ENCODE peak calls at places on chromosome 3, in seven cellular contexts. V, Y, S, K, T, J and R are unnamed samples.

GRCh38 chr3:139772539-139773500 is 95.0 kb upstream of the NMNAT3 start:
- DNase-seq in K (no peak), T (no peak), J (peak; percentile 2), Y (no peak), S (no peak), V (no peak), R (no peak)

GRCh38 chr3:125003369-125003853 is 52.4 kb downstream of the HEG1 start:
- DNase-seq in J (no peak), K (no peak), V (no peak), T (peak; percentile 63), S (no peak), Y (no peak), R (peak; percentile 40)

GRCh38 chr3:41961061-41961749 is 698 bp downstream of the ULK4 start:
- DNase-seq in V (peak; percentile 69), Y (peak; percentile 49), T (peak; percentile 47), K (peak; percentile 7), J (no peak), S (peak; percentile 76), R (peak; percentile 80)

GRCh38 chr3:105785790-105786189 is 83.0 kb downstream of the CBLB start:
- DNase-seq in V (no peak), S (no peak), T (no peak), J (no peak), Y (no peak), K (no peak), R (no peak)

GRCh38 chr3:38122712-38123290 is 14.1 kb downstream of the ACAA1 start:
- DNase-seq in K (no peak), Y (no peak), S (no peak), J (no peak), T (no peak), V (no peak), R (no peak)

GRCh38 chr3:23480324-23480704 is 277.2 kb downstream of the UBE2E2 start:
- DNase-seq in K (no peak), Y (no peak), V (no peak), S (no peak), J (no peak), T (no peak), R (no peak)

GRCh38 chr3:87501076-87501475 is 224.7 kb upstream of the POU1F1 start:
- DNase-seq in S (no peak), T (no peak), J (no peak), K (no peak), Y (no peak), V (no peak), R (no peak)

GRCh38 chr3:144456041-144456440 is 484.4 kb downstream of the DIPK2A start:
- DNase-seq in V (no peak), J (no peak), S (no peak), K (no peak), T (no peak), Y (no peak), R (no peak)

GRCh38 chr3:103052236-103052830 is 617.5 kb downstream of the ZPLD1 start:
- DNase-seq in V (peak; percentile 79), S (peak; percentile 64), T (no peak), K (no peak), J (no peak), Y (peak; percentile 47), R (no peak)

GRCh38 chr3:49454457-49454856 is 15.6 kb upstream of the DAG1 start:
- DNase-seq in V (no peak), K (no peak), J (no peak), Y (no peak), T (peak; percentile 75), S (no peak), R (peak; percentile 29)

GRCh38 chr3:46466273-46466672 is 1.6 kb upstream of the LTF start:
- DNase-seq in V (no peak), J (no peak), Y (peak; percentile 38), T (no peak), K (no peak), S (no peak), R (no peak)

GRCh38 chr3:58358092-58358491 is 25.4 kb downstream of the PXK start:
- DNase-seq in Y (no peak), T (no peak), S (no peak), V (no peak), J (no peak), K (no peak), R (no peak)

GRCh38 chr3:156368189-156368588 is 186.7 kb downstream of the SSR3 start:
- DNase-seq in T (peak; percentile 26), S (no peak), V (no peak), Y (no peak), J (no peak), K (no peak), R (no peak)

GRCh38 chr3:99751649-99752048 is 66.0 kb upstream of the CMSS1 start:
- DNase-seq in Y (no peak), J (no peak), S (no peak), T (no peak), K (no peak), V (no peak), R (no peak)

GRCh38 chr3:126351771-126352475 is 5.3 kb downstream of the KLF15 start:
- DNase-seq in Y (peak; percentile 59), J (no peak), V (peak; percentile 40), T (no peak), S (peak; percentile 44), K (no peak), R (peak; percentile 14)

GRCh38 chr3:64103131-64103530 is 79.8 kb upstream of the PSMD6 start:
- DNase-seq in V (no peak), Y (no peak), J (no peak), K (no peak), S (no peak), T (no peak), R (no peak)

GRCh38 chr3:78112266-78112665 is 1072.4 kb downstream of the ROBO2 start:
- DNase-seq in S (no peak), J (no peak), T (no peak), K (no peak), V (no peak), Y (no peak), R (no peak)

GRCh38 chr3:109559389-109559788 is 222.0 kb upstream of the DPPA4 start:
- DNase-seq in V (no peak), Y (no peak), T (peak; percentile 58), J (no peak), K (no peak), S (no peak), R (no peak)

GRCh38 chr3:172614340-172615274 is 91.4 kb upstream of the TNFSF10 start:
- DNase-seq in S (no peak), T (no peak), J (no peak), V (no peak), Y (no peak), K (no peak), R (no peak)

GRCh38 chr3:59771760-59772159 is 721.9 kb upstream of the CFAP20DC start:
- DNase-seq in T (peak; percentile 42), S (no peak), J (peak; percentile 49), V (no peak), K (peak; percentile 1), Y (no peak), R (no peak)

GRCh38 chr3:44509985-44510360 is 32.5 kb upstream of the ZNF445 start:
- DNase-seq in K (peak; percentile 5), J (no peak), Y (no peak), V (no peak), T (no peak), S (no peak), R (no peak)

GRCh38 chr3:169232863-169233262 is 430.6 kb downstream of the MECOM start:
- DNase-seq in Y (no peak), J (no peak), S (no peak), V (no peak), K (no peak), T (no peak), R (no peak)

GRCh38 chr3:37737134-37737533 is 124.5 kb upstream of the CTDSPL start:
- DNase-seq in S (no peak), V (no peak), Y (no peak), J (no peak), K (no peak), T (no peak), R (no peak)

GRCh38 chr3:179837374-179837773 is 184.5 kb downstream of the USP13 start:
- DNase-seq in Y (no peak), V (no peak), J (no peak), K (no peak), T (no peak), S (no peak), R (no peak)

GRCh38 chr3:168116279-168116678 is 20.6 kb upstream of the GOLIM4 start:
- DNase-seq in Y (no peak), S (peak; percentile 61), J (no peak), V (no peak), T (no peak), K (no peak), R (peak; percentile 27)

GRCh38 chr3:114112696-114113095 is 56.2 kb downstream of the QTRT2 start:
- DNase-seq in V (no peak), Y (no peak), J (no peak), S (no peak), K (no peak), T (no peak), R (no peak)

GRCh38 chr3:148173836-148174235 is 523.9 kb upstream of the AGTR1 start:
- DNase-seq in K (no peak), V (no peak), S (no peak), Y (no peak), J (no peak), T (no peak), R (no peak)
- H3K4me3 ChIP-seq in K (no peak overlapping the region), V (no peak overlapping the region), S (no peak overlapping the region), Y (no peak overlapping the region), J (no peak overlapping the region), T (no peak overlapping the region), R (no peak overlapping the region)

GRCh38 chr3:32310918-32311839 is 72.7 kb downstream of the CMTM8 start:
- DNase-seq in K (no peak), S (no peak), J (no peak), T (no peak), V (no peak), Y (no peak), R (no peak)
- H3K4me1 ChIP-seq in K (peaks cover 14% of the 10 kb centered on the region), S (no peaks in the 10 kb centered on the region), J (peaks cover 17% of the 10 kb centered on the region), T (peaks cover 15% of the 10 kb centered on the region), V (no peaks in the 10 kb centered on the region), Y (no peaks in the 10 kb centered on the region), R (no peaks in the 10 kb centered on the region)

GRCh38 chr3:15305366-15305844 is 27.0 kb downstream of the SH3BP5 start:
- DNase-seq in V (peak; percentile 45), Y (no peak), T (no peak), K (peak; percentile 73), J (no peak), S (no peak), R (no peak)
- TF ChIP-seq CTCF in V (no peak), Y (peak; percentile 9), T (peak; percentile 57), K (no peak), J (peak; percentile 11), S (peak; percentile 40), R (no peak)

GRCh38 chr3:196498297-196498696 is 5.3 kb downstream of the RNF168 start:
- DNase-seq in S (no peak), V (no peak), Y (no peak), T (no peak), K (no peak), J (no peak), R (no peak)

GRCh38 chr3:196501316-196502064 is 2.1 kb downstream of the RNF168 start:
- DNase-seq in K (no peak), T (peak; percentile 59), Y (no peak), V (no peak), S (no peak), J (no peak), R (peak; percentile 38)

GRCh38 chr3:196502775-196503181 is 790 bp downstream of the RNF168 start:
- DNase-seq in V (peak; percentile 75), T (peak; percentile 63), J (no peak), K (peak; percentile 35), S (peak; percentile 63), Y (peak; percentile 59), R (peak; percentile 66)

GRCh38 chr3:196499061-196499460 is 4.5 kb downstream of the RNF168 start:
- DNase-seq in Y (no peak), J (no peak), S (no peak), V (no peak), T (peak; percentile 82), K (no peak), R (no peak)

GRCh38 chr3:196499807-196500524 is 3.6 kb downstream of the RNF168 start:
- DNase-seq in V (no peak), Y (no peak), K (no peak), T (no peak), S (no peak), J (no peak), R (no peak)
- H3K4me3 ChIP-seq in V (peak overlapping the region; percentile 96), Y (peak overlapping the region; percentile 86), K (peak overlapping the region; percentile 83), T (peak overlapping the region; percentile 80), S (peak overlapping the region; percentile 74), J (peak overlapping the region; percentile 66), R (no peak overlapping the region)